ENCODE peak calls at places on chromosomes 12 and 14, in eight cellular contexts. P, A, Y, K, L, W, E and X are unnamed samples.

GRCh38 chr12:113838896-113839295 is 127.2 kb downstream of the RBM19 start:
- DNase-seq in P (no peak), A (no peak), Y (no peak), K (no peak), L (no peak), W (no peak), E (no peak), X (no peak)

GRCh38 chr14:58836303-58836702 is 198.5 kb downstream of the DACT1 start:
- DNase-seq in P (no peak), A (no peak), Y (no peak), K (no peak), L (no peak), W (no peak), E (no peak), X (no peak)

GRCh38 chr12:54125950-54126695 is 62.7 kb downstream of the SMUG1 start:
- DNase-seq in P (no peak), A (no peak), Y (no peak), K (peak), L (no peak), W (no peak), E (no peak), X (no peak)

GRCh38 chr12:76888775-76889174 is 10.0 kb upstream of the CSRP2 start:
- DNase-seq in P (no peak), A (no peak), Y (no peak), K (no peak), L (no peak), W (no peak), E (no peak), X (no peak)

GRCh38 chr14:30243805-30244204 is 315.2 kb upstream of the G2E3 start:
- DNase-seq in P (peak), A (peak), Y (no peak), K (no peak), L (no peak), W (no peak), E (no peak), X (peak)

GRCh38 chr12:42086021-42086420 is 58.7 kb downstream of the GXYLT1 start:
- DNase-seq in P (no peak), A (no peak), Y (no peak), K (no peak), L (no peak), W (no peak), E (no peak), X (no peak)

GRCh38 chr14:104872469-104873341 is 7.6 kb downstream of the CEP170B start:
- DNase-seq in P (no peak), A (no peak), Y (peak), K (no peak), L (peak), W (no peak), E (no peak), X (peak)

GRCh38 chr12:11729008-11729407 is 79.5 kb downstream of the ETV6 start:
- DNase-seq in P (no peak), A (no peak), Y (no peak), K (no peak), L (no peak), W (no peak), E (no peak), X (no peak)

GRCh38 chr14:99690636-99691035 is 6.5 kb downstream of the CYP46A1 start:
- DNase-seq in P (no peak), A (no peak), Y (no peak), K (peak), L (no peak), W (no peak), E (no peak), X (no peak)

GRCh38 chr14:104428333-104428851 is 151.2 kb upstream of the C14orf180 start:
- DNase-seq in P (no peak), A (no peak), Y (no peak), K (no peak), L (no peak), W (no peak), E (no peak), X (no peak)

GRCh38 chr12:53518381-53518780 is 11.1 kb upstream of the NPFF start:
- DNase-seq in P (no peak), A (no peak), Y (no peak), K (no peak), L (no peak), W (no peak), E (no peak), X (no peak)

GRCh38 chr12:116964740-116965090 is 54.0 kb downstream of the FBXW8 start:
- DNase-seq in P (no peak), A (no peak), Y (no peak), K (no peak), L (no peak), W (no peak), E (no peak), X (no peak)

GRCh38 chr12:10720974-10721565 is 2.1 kb downstream of the YBX3 start:
- DNase-seq in P (no peak), A (no peak), Y (no peak), K (no peak), L (no peak), W (no peak), E (no peak), X (no peak)

GRCh38 chr14:37406095-37406494 is 189.0 kb downstream of the FOXA1 start:
- DNase-seq in P (no peak), A (no peak), Y (no peak), K (no peak), L (no peak), W (no peak), E (no peak), X (no peak)

GRCh38 chr12:3490848-3491382 is at the start of gene PRMT8:
- DNase-seq in P (no peak), A (no peak), Y (no peak), K (peak), L (peak), W (no peak), E (no peak), X (no peak)

GRCh38 chr12:124369055-124369900 is 74.4 kb downstream of the RFLNA start:
- DNase-seq in P (peak), A (no peak), Y (peak), K (no peak), L (no peak), W (no peak), E (peak), X (peak)

GRCh38 chr12:632102-632696 is 31.0 kb downstream of the NINJ2 start:
- DNase-seq in P (peak), A (peak), Y (no peak), K (no peak), L (no peak), W (no peak), E (peak), X (peak)

GRCh38 chr12:3130053-3130805 is 53.0 kb downstream of the TSPAN9 start:
- DNase-seq in P (no peak), A (no peak), Y (no peak), K (no peak), L (no peak), W (no peak), E (no peak), X (no peak)

GRCh38 chr14:20623798-20624197 is 17.7 kb downstream of the OR6S1 start:
- DNase-seq in P (no peak), A (no peak), Y (no peak), K (no peak), L (peak), W (no peak), E (no peak), X (no peak)

GRCh38 chr14:102221026-102221425 is 81.3 kb downstream of the WDR20 start:
- DNase-seq in P (no peak), A (no peak), Y (no peak), K (no peak), L (no peak), W (no peak), E (no peak), X (no peak)

GRCh38 chr12:82383930-82384513 is 25.7 kb downstream of the METTL25 start:
- DNase-seq in P (peak), A (no peak), Y (no peak), K (peak), L (no peak), W (no peak), E (no peak), X (no peak)

GRCh38 chr12:123900898-123901376 is 71.7 kb downstream of the CCDC92 start:
- DNase-seq in P (no peak), A (no peak), Y (no peak), K (no peak), L (peak), W (peak), E (no peak), X (no peak)

GRCh38 chr14:73888460-73888725 is 1.7 kb downstream of the ZNF410 start:
- DNase-seq in P (no peak), A (no peak), Y (no peak), K (no peak), L (no peak), W (no peak), E (no peak), X (no peak)

GRCh38 chr14:94009767-94010166 is 12.7 kb downstream of the CCDC197 start:
- DNase-seq in P (no peak), A (no peak), Y (no peak), K (no peak), L (no peak), W (no peak), E (no peak), X (no peak)

GRCh38 chr14:101405171-101405883 is 156.0 kb upstream of the DIO3 start:
- DNase-seq in P (peak), A (no peak), Y (peak), K (no peak), L (no peak), W (no peak), E (no peak), X (no peak)

GRCh38 chr12:65205886-65206285 is 36.5 kb downstream of the LEMD3 start:
- DNase-seq in P (no peak), A (no peak), Y (no peak), K (no peak), L (no peak), W (no peak), E (no peak), X (no peak)

GRCh38 chr12:84875241-84875640 is 37.4 kb downstream of the SLC6A15 start:
- DNase-seq in P (no peak), A (no peak), Y (no peak), K (no peak), L (no peak), W (no peak), E (no peak), X (no peak)

GRCh38 chr12:57610553-57611115 is 601 bp upstream of the ARHGEF25 start:
- DNase-seq in P (no peak), A (no peak), Y (no peak), K (no peak), L (no peak), W (no peak), E (no peak), X (no peak)